ENCODE peak calls at places on chromosomes 7 and 10, in nine cellular contexts. T is cardiac muscle cell, N is neural crest cell, Y is mesothelial cell of epicardium, G is tibial artery, F is OCI-LY7, A is BJ, K is kidney, W is fibroblast of mammary gland. S is an unnamed sample.

GRCh38 chr10:70584941-70585544 is 17.5 kb downstream of the PRF1 start:
- DNase-seq in T (peak; percentile 94), N (peak; percentile 26), Y (peak; percentile 53), G (peak; percentile 12), F (peak; percentile 74), A (no peak), K (no peak), W (peak; percentile 21), S (no peak)

GRCh38 chr7:70795948-70796347 is 336.0 kb upstream of the GALNT17 start:
- DNase-seq in T (no peak), N (no peak), Y (no peak), G (no peak), F (no peak), A (no peak), K (no peak), W (no peak), S (no peak)

GRCh38 chr10:11685787-11686218 is 56.4 kb upstream of the ECHDC3 start:
- DNase-seq in T (no peak), N (no peak), Y (no peak), G (peak; percentile 60), F (peak; percentile 92), A (no peak), K (peak; percentile 67), W (peak; percentile 23), S (peak; percentile 46)

GRCh38 chr10:122647383-122647968 is 52.2 kb downstream of the C10orf120 start:
- DNase-seq in T (no peak), N (no peak), Y (no peak), G (no peak), F (no peak), A (no peak), K (no peak), W (no peak), S (no peak)

GRCh38 chr7:36911788-36912187 is 187.5 kb upstream of the AOAH start:
- DNase-seq in T (no peak), N (no peak), Y (no peak), G (no peak), F (no peak), A (no peak), K (no peak), W (no peak), S (no peak)

GRCh38 chr7:108308913-108309312 is 147.3 kb downstream of the NRCAM start:
- DNase-seq in T (no peak), N (no peak), Y (no peak), G (no peak), F (no peak), A (no peak), K (no peak), W (peak; percentile 85), S (no peak)

GRCh38 chr10:52807803-52808202 is 35.2 kb upstream of the MBL2 start:
- DNase-seq in T (peak; percentile 15), N (no peak), Y (no peak), G (no peak), F (no peak), A (no peak), K (no peak), W (no peak), S (no peak)

GRCh38 chr7:113404245-113404644 is 285.9 kb upstream of the SMIM30 start:
- DNase-seq in T (peak; percentile 38), N (no peak), Y (no peak), G (no peak), F (peak; percentile 7), A (no peak), K (no peak), W (peak; percentile 0), S (no peak)

GRCh38 chr7:40306596-40306995 is 171.8 kb downstream of the SUGCT start:
- DNase-seq in T (no peak), N (no peak), Y (no peak), G (no peak), F (no peak), A (no peak), K (no peak), W (peak; percentile 77), S (no peak)

GRCh38 chr10:27663611-27664010 is 82.0 kb downstream of the MKX start:
- DNase-seq in T (no peak), N (no peak), Y (no peak), G (no peak), F (no peak), A (no peak), K (no peak), W (no peak), S (no peak)

GRCh38 chr10:44958897-44959242 is 732 bp upstream of the RASSF4 start:
- DNase-seq in T (no peak), N (no peak), Y (no peak), G (no peak), F (no peak), A (no peak), K (no peak), W (no peak), S (no peak)

GRCh38 chr7:114426380-114426779 is 11.8 kb downstream of the FOXP2 start:
- DNase-seq in T (no peak), N (no peak), Y (no peak), G (no peak), F (no peak), A (no peak), K (no peak), W (no peak), S (no peak)
- TF ChIP-seq CTCF in T (no peak), N (no peak), Y (no peak), G (no peak), F (no peak), A (no peak), K (no peak), W (no peak), S (no peak)

GRCh38 chr7:73973091-73973490 is 54.9 kb upstream of the ELN start:
- DNase-seq in T (no peak), N (no peak), Y (no peak), G (peak; percentile 18), F (no peak), A (no peak), K (peak; percentile 67), W (no peak), S (no peak)

GRCh38 chr7:73972614-73973013 is 55.4 kb upstream of the ELN start:
- DNase-seq in T (no peak), N (no peak), Y (no peak), G (no peak), F (no peak), A (no peak), K (peak; percentile 17), W (no peak), S (no peak)

GRCh38 chr7:73971315-73971700 is 56.7 kb upstream of the ELN start:
- DNase-seq in T (no peak), N (no peak), Y (no peak), G (no peak), F (peak; percentile 15), A (no peak), K (no peak), W (no peak), S (no peak)

GRCh38 chr7:73970801-73971229 is 57.2 kb upstream of the ELN start:
- DNase-seq in T (no peak), N (no peak), Y (no peak), G (no peak), F (no peak), A (no peak), K (peak; percentile 70), W (no peak), S (no peak)

DNA sequence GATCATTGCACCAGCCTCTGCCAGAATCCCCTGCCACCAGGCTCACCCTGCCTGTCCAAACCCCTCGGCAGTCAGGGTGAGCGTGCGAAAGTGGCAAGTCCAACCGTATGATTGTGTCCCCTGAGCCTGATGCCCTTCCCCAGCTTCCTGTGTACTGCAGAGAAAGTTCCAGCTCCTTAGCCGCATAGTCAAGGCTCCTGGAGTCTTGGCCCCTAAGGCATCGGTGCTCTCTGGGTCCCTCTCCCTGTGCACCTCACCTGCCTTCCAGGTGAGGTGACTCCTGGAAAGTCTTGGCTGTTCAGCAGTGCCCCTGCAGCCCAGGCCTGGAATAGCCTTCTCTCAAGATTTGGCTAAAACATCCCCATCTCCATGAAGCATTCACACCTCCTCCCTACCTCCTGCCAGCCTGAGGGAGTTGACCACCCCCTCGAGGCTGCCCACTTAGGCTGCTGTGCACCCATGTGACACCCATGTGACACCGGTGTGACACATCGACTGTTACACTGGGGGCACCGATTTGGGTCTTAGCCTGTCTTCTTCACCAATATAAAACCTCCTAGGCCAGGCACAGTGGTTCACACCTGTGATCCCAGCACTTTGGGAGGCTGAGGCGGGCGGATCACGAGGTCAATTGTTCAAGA is 56.2 kb upstream of the ELN start:
- DNase-seq in T (no peak), N (no peak), Y (no peak), G (no peak), F (no peak), A (no peak), K (peak; percentile 43), W (no peak), S (no peak)
- TF ChIP-seq CTCF in T (no peak), N (no peak), Y (no peak), G (no peak), F (peak; percentile 46), A (peak; percentile 15), K (no peak), W (no peak), S (no peak)

GRCh38 chr10:102198027-102198426 is 28.1 kb upstream of the ELOVL3 start:
- DNase-seq in T (no peak), N (no peak), Y (no peak), G (no peak), F (no peak), A (no peak), K (no peak), W (no peak), S (no peak)

GRCh38 chr10:102195301-102195870 is 30.7 kb upstream of the ELOVL3 start:
- DNase-seq in T (no peak), N (no peak), Y (no peak), G (no peak), F (no peak), A (no peak), K (no peak), W (peak; percentile 51), S (no peak)

GRCh38 chr10:102200751-102201640 is 25.1 kb upstream of the ELOVL3 start:
- DNase-seq in T (no peak), N (no peak), Y (no peak), G (no peak), F (no peak), A (no peak), K (peak; percentile 69), W (no peak), S (no peak)

GRCh38 chr10:102191956-102192355 is 34.1 kb upstream of the ELOVL3 start:
- DNase-seq in T (no peak), N (no peak), Y (no peak), G (no peak), F (no peak), A (no peak), K (no peak), W (no peak), S (no peak)

GRCh38 chr10:102196893-102197292 is 29.2 kb upstream of the ELOVL3 start:
- DNase-seq in T (no peak), N (no peak), Y (no peak), G (no peak), F (no peak), A (no peak), K (no peak), W (peak; percentile 2), S (no peak)
- TF ChIP-seq CTCF in T (no peak), N (no peak), Y (no peak), G (no peak), F (no peak), A (no peak), K (no peak), W (no peak), S (no peak)

DNA sequence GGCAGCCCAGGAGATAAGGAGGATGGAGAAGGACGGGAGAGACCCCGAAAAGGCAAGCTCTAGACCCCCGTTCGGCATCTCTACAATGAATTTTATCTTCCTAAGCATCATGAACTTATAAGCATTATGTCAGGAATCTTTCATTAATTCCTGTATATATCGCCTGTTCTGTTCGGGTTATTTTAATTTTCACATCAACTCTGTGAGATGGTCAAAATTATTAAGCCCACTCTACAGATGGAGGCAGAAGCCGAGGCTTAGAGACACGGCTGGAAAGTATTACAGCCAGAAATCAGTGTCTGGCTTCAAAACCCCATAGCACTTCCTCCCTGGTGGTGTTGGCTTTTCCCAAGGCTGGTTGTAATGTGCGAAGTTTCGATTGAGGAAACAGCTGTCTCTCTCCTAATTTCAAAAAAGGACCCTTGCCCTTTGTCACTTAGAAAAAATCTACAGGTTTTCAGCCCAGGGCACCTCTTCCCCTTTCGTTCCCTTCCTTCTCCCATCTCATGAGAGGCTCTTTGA is 1.5 kb upstream of the GRM8 start:
- DNase-seq in T (no peak), N (no peak), Y (no peak), G (no peak), F (no peak), A (no peak), K (no peak), W (no peak), S (no peak)
- TF ChIP-seq CTCF in T (no peak), N (no peak), Y (peak; percentile 41), G (no peak), F (peak; percentile 43), A (no peak), K (no peak), W (no peak), S (no peak)